ENCODE peak calls at places on chromosome 22, in five cellular contexts. N, Y, X, G and K are unnamed samples.

GRCh38 chr22:29030016-29030617 is 31.5 kb downstream of the C22orf31 start:
- DNase-seq in N (no peak), Y (peak), X (no peak), G (peak), K (no peak)

GRCh38 chr22:50677493-50678217 is 5.0 kb downstream of the SHANK3 start:
- DNase-seq in N (no peak), Y (no peak), X (no peak), G (no peak), K (no peak)

GRCh38 chr22:24703101-24703500 is 71.4 kb downstream of the PIWIL3 start:
- DNase-seq in N (no peak), Y (no peak), X (peak), G (no peak), K (no peak)

GRCh38 chr22:29477919-29478318 is 2.1 kb upstream of the NEFH start:
- DNase-seq in N (no peak), Y (no peak), X (no peak), G (no peak), K (no peak)

GRCh38 chr22:40368016-40368415 is 2.4 kb upstream of the SGSM3 start:
- DNase-seq in N (no peak), Y (no peak), X (no peak), G (no peak), K (no peak)

GRCh38 chr22:20111689-20112622 is 3.9 kb upstream of the RANBP1 start:
- DNase-seq in N (no peak), Y (no peak), X (no peak), G (no peak), K (no peak)

GRCh38 chr22:49674479-49674830 is 153.2 kb downstream of the BRD1 start:
- DNase-seq in N (no peak), Y (no peak), X (no peak), G (no peak), K (no peak)

GRCh38 chr22:48894804-48895250 is 932.8 kb downstream of the BRD1 start:
- DNase-seq in N (no peak), Y (no peak), X (no peak), G (no peak), K (no peak)

GRCh38 chr22:39287076-39287743 is 32.2 kb downstream of the RPL3 start:
- DNase-seq in N (no peak), Y (no peak), X (no peak), G (peak), K (peak)

GRCh38 chr22:21936151-21936778 is 16.4 kb downstream of the PPM1F start:
- DNase-seq in N (no peak), Y (no peak), X (no peak), G (no peak), K (no peak)

DNA sequence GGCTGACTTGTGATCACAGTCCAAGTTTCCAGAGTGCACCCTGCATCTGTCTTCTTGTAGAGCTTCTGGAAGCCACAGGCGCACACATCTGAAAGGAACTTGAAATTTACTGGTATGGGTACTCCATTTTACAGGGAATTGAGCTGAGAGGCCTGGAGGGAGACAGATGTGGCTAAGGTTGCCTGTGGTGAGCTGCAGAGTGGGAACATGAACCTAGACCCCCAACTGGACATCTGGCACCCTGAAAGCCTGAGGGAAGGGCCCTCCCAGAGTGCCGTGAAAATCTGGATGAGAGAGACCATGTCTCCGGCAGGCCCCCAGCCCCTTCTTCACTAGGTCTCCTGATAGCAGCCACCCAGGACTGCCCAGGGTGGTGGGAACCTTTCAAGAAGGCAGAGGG is 22.6 kb upstream of the SOX10 start:
- DNase-seq in N (no peak), Y (no peak), X (no peak), G (no peak), K (no peak)
- H2BK12ac ChIP-seq in N (no peak), Y (no peak), X (no peak), G (no peak), K (no peak)

GRCh38 chr22:44736581-44737413 is 15.6 kb upstream of the ARHGAP8 start:
- DNase-seq in N (no peak), Y (no peak), X (peak), G (no peak), K (peak)
- H2BK12ac ChIP-seq in N (no peak), Y (no peak), X (no peak), G (no peak), K (no peak)

DNA sequence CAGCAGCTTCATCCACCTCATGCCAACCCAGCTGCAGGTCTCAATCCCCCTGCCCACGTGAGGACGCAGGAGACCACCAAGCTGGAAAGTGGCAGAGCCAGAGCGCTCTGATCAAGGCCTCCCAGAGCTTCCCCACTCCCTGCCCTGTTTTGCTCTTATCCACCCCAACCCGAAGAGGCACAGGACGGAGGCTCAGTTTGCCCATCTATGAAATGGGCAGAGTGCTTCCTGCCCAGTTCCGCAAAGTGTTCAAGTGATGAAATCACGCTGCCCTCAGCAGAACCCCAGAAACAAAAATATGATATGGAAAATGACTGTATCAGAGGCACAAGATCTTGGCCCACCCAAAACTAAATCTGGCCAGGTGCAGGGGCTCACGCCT is 7.9 kb downstream of the LGALS2 start:
- DNase-seq in N (peak), Y (no peak), X (no peak), G (no peak), K (no peak)
- H2BK12ac ChIP-seq in N (no peak), Y (no peak), X (no peak), G (no peak), K (no peak)

GRCh38 chr22:27966168-27967064 is 47.4 kb upstream of the PITPNB start:
- DNase-seq in N (no peak), Y (no peak), X (no peak), G (no peak), K (no peak)
- H2BK12ac ChIP-seq in N (no peak), Y (no peak), X (no peak), G (no peak), K (peak)

DNA sequence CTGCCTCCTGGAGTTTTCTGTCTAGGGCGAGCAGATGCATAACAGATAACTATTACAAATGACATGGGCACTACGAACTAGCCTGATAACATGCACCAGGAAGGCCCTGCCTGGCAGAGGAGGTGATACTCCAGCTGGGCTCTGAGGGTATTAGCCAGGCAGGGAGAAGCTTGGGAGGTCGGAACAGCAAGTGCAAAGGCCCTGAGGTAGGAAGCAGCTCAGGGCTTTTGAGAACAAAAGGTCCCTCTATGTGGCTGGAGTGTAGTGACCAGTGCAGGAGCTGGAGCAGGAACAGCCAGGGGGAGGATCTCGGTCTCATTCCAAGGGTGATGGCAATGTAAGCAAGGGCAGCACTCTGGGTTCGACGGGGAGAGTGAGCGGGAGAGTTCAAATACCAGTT is 61.6 kb upstream of the TCF20 start:
- DNase-seq in N (no peak), Y (no peak), X (no peak), G (no peak), K (no peak)
- H2BK12ac ChIP-seq in N (no peak), Y (no peak), X (no peak), G (no peak), K (no peak)

GRCh38 chr22:44589831-44590230 is 91.8 kb upstream of the RTL6 start:
- DNase-seq in N (no peak), Y (no peak), X (no peak), G (no peak), K (no peak)
- H2BK12ac ChIP-seq in N (no peak), Y (no peak), X (no peak), G (no peak), K (no peak)